ENCODE peak calls at places on chromosomes 13 and 19, in six cellular contexts. W is A549, S is K562, J is HepG2, C is GM12878, D is endothelial cell of umbilical vein. G is an unnamed sample.

GRCh38 chr13:25860862-25861261 is 191.0 kb downstream of the SHISA2 start:
- DNase-seq in W (no peak), J (no peak), S (no peak), D (no peak), C (no peak), G (no peak)

GRCh38 chr13:114128624-114129522 is 3.5 kb downstream of the RASA3 start:
- DNase-seq in C (peak; percentile 81), D (peak; percentile 96), J (no peak), W (no peak), S (peak; percentile 71), G (peak; percentile 96)

GRCh38 chr13:45492538-45492937 is 27.8 kb downstream of the COG3 start:
- DNase-seq in S (no peak), D (no peak), W (no peak), C (no peak), J (no peak), G (no peak)

GRCh38 chr19:6690160-6690885 is 20.4 kb upstream of the TNFSF14 start:
- DNase-seq in J (no peak), C (no peak), S (no peak), D (no peak), W (no peak), G (no peak)

GRCh38 chr13:45178349-45179142 is 22.3 kb downstream of the KCTD4 start:
- DNase-seq in S (no peak), W (no peak), C (no peak), J (peak; percentile 53), D (peak; percentile 46), G (no peak)

GRCh38 chr19:11064831-11065303 is 24.4 kb upstream of the LDLR start:
- DNase-seq in C (no peak), S (peak; percentile 48), J (no peak), D (no peak), W (peak; percentile 27), G (no peak)

GRCh38 chr19:34096020-34096915 is 76.0 kb upstream of the LSM14A start:
- DNase-seq in J (peak; percentile 41), W (peak; percentile 78), S (peak; percentile 44), C (no peak), D (peak; percentile 59), G (peak; percentile 56)

GRCh38 chr19:539429-540030 is 4.3 kb upstream of the GZMM start:
- DNase-seq in W (no peak), S (no peak), J (no peak), C (no peak), D (no peak), G (no peak)

GRCh38 chr19:10603873-10604459 is 16.9 kb upstream of the AP1M2 start:
- DNase-seq in J (no peak), W (no peak), S (no peak), C (peak; percentile 70), D (peak; percentile 79), G (peak; percentile 90)

GRCh38 chr19:45863840-45864628 is at the start of gene FOXA3:
- DNase-seq in D (peak; percentile 32), S (peak; percentile 94), C (no peak), J (peak; percentile 64), W (peak; percentile 96), G (peak; percentile 85)

GRCh38 chr13:78827471-78827870 is 168.5 kb upstream of the OBI1 start:
- DNase-seq in J (no peak), D (no peak), C (no peak), W (no peak), S (no peak), G (no peak)

GRCh38 chr13:97174638-97175037 is 47.5 kb upstream of the MBNL2 start:
- DNase-seq in S (no peak), C (no peak), D (no peak), J (no peak), W (no peak), G (no peak)

GRCh38 chr13:111490611-111491010 is 170.2 kb downstream of the TEX29 start:
- DNase-seq in S (no peak), C (no peak), D (no peak), W (no peak), J (no peak), G (no peak)

GRCh38 chr13:79749985-79750551 is 269.1 kb downstream of the NDFIP2 start:
- DNase-seq in W (no peak), J (no peak), S (no peak), C (no peak), D (peak; percentile 70), G (no peak)

GRCh38 chr13:96130818-96131217 is 40.9 kb downstream of the HS6ST3 start:
- DNase-seq in D (no peak), C (no peak), J (no peak), S (no peak), W (no peak), G (no peak)

GRCh38 chr19:37975071-37975470 is 68.1 kb downstream of the SIPA1L3 start:
- DNase-seq in D (no peak), J (no peak), C (no peak), W (no peak), S (no peak), G (no peak)

DNA sequence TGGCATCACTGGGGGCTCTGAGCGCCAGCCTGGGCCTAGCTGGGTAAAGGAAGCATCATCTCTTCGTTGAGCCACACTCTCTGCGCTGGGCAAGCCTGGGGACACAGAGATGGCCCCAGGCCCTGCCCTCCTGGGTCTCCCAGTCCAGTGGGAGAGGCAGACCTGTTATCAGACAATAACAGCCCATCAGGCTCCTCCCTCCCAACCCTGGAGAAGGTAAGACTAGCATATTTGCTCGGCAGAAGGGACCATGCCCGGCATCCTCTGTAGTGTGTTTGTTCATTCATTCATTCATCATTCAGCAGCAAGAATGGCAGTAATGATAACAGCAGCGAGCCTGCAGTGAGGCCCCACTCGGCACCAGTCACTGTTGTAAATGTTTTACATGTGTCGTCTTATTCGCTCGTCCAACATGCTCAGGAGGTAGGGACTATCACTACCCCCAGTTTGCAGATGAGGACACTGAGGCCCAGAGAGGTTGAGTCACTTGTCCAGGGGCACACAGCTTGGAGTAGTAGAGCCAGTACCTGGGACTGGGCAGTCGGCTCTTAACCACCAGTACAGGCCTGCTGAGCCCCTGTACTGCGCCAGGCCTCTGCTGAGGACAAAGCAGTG is 33.2 kb downstream of the PAK4 start:
- DNase-seq in D (no peak), W (no peak), J (no peak), C (no peak), S (peak; percentile 65), G (no peak)
- TF ChIP-seq MYC in D (no peak), W (no peak), J (no peak), C (no peak), S (no peak), G (no peak)

GRCh38 chr13:76955236-76955635 is 6.9 kb downstream of the ACOD1 start:
- DNase-seq in S (no peak), W (no peak), J (no peak), C (no peak), D (no peak), G (no peak)
- TF ChIP-seq MAX in S (no peak), W (no peak), J (no peak), C (no peak), D (no peak), G (no peak)

GRCh38 chr13:49792550-49793324 is at the start of gene KPNA3:
- DNase-seq in S (peak; percentile 86), J (peak; percentile 89), C (peak; percentile 85), W (peak; percentile 73), D (peak; percentile 95), G (peak; percentile 99)

GRCh38 chr13:49786609-49787008 is 5.9 kb downstream of the KPNA3 start:
- DNase-seq in W (no peak), J (no peak), D (no peak), S (no peak), C (no peak), G (no peak)

GRCh38 chr13:49789961-49790360 is 2.5 kb downstream of the KPNA3 start:
- DNase-seq in W (no peak), C (no peak), D (no peak), S (no peak), J (no peak), G (no peak)

GRCh38 chr13:49791214-49791752 is 1.2 kb downstream of the KPNA3 start:
- DNase-seq in C (peak; percentile 40), D (peak; percentile 58), S (no peak), W (no peak), J (peak; percentile 84), G (peak; percentile 77)

DNA sequence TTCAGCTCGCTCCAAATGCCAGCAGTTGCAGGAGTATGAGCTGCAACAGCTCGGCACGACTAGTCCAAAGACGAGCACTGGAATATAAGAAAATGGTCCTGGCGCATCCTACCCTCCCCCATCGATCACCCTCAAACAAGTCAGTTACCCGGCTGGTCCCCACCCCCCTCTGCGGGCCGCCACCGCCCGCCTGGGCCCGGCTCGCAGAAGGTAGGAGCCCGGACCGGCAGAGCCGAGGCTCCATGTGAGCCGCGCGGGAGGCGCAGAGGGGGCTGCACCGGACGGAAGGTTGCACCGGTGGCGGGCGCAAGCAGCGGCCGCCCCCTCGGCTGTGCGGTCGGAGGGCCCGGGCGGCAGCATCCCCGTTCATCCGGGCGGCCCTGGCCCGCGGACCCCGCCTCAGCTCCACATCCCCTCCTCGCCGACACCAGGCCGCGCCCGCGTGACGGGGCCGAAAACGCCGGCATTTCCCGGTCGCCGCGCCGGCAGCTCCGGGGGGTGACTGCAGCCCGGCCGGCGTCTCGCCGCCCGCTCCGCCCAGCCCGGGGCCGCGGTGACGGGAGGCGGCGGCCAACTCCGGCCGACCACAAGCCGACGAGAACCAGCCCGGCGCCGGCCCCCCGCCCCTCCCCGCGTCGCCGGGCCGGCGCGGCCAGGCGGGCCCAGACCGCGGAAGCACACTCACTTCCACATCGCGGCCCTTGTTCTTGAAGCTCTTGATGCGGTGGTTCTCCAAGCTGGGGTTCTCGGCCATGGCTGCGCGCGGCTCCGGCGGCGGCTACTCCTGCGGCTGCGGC is 531 bp downstream of the KPNA3 start:
- DNase-seq in D (no peak), J (no peak), S (peak; percentile 63), C (no peak), W (no peak), G (peak; percentile 76)
- TF ChIP-seq POLR2A in D (no peak), J (no peak), S (no peak), C (peak; percentile 70), W (no peak), G (peak; percentile 21)

DNA sequence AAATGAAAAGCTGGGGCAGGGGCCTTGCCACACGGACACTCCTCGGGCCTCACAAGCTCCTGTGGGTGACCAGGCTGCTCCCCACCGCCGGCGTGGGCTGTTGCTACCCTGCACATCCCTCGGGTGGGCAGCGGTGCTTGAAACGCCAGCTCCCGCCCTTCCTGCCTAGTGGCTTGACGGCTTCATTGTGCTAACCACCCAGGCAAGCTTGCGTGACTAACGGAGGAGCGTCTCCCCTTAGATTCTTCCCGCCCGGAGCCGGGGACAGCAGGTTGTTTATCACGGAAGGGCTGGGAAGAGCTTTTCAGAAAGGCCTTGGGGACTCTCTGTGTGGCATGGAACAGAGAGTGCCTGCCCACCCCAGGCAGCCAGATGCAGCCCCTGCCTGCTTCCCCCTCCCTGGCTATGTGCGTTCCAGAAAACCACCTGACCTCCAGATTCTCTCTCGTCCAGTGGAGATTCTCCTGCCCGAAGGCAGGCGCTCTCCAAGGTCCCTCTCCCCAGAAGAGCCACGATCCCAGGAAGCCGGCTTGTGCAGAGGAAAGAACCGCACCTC is 153.4 kb downstream of the KATNAL1 start:
- DNase-seq in C (no peak), S (no peak), W (no peak), J (no peak), D (no peak), G (no peak)
- TF ChIP-seq MYC in C (no peak), S (no peak), W (no peak), J (no peak), D (no peak), G (no peak)

G was measured in NB4.